ENCODE peak calls at places on chromosomes 4 and X, in nine cellular contexts. X is KG1; D is activated CD8-positive, alpha-beta memory T cell treated with anti-CD3 and anti-CD28 coated beads, Interleukin-2, amount 50 U/mL, for 48 hours; Y is stimulated activated CD4-positive, alpha-beta T cell treated with anti-CD3 and anti-CD28 coated beads, Interleukin-4, amount 100 ng/mL, for 4 hours; V is HEK293T; G is Right ventricle myocardium superior; B is mesenchymal stem cell; J is NCI-H345; T is cardiac fibroblast. Z is an unnamed sample.
A peak's percentile ranks its signal among the peaks of the same experiment; 100 is the strongest.

GRCh38 chr4:14196141-14196540 is 568.6 kb upstream of the BOD1L1 start:
- DNase-seq in Y (no peak), T (peak; percentile 76), V (peak; percentile 7), G (peak; percentile 60), D (no peak), B (peak; percentile 67), X (peak; percentile 14), J (no peak), Z (no peak)

GRCh38 chr4:98688416-98689290 is 30.2 kb upstream of the TSPAN5 start:
- DNase-seq in T (peak; percentile 36), B (peak; percentile 80), Y (no peak), V (no peak), X (no peak), J (no peak), D (no peak), G (no peak), Z (no peak)

GRCh38 chr4:1783011-1783410 is 10.1 kb upstream of the FGFR3 start:
- DNase-seq in T (no peak), D (no peak), V (no peak), B (no peak), X (no peak), Y (no peak), G (no peak), J (no peak), Z (no peak)

GRCh38 chrX:101417981-101418841 is 10.2 kb downstream of the HNRNPH2 start:
- DNase-seq in G (peak; percentile 83), X (no peak), V (peak; percentile 43), B (peak; percentile 55), Y (peak; percentile 39), J (peak; percentile 59), T (peak; percentile 30), D (peak; percentile 74), Z (peak; percentile 66)

GRCh38 chr4:7651461-7651921 is 216.8 kb upstream of the PSAPL1 start:
- DNase-seq in D (no peak), Y (no peak), G (peak; percentile 68), V (no peak), X (no peak), B (peak; percentile 80), T (peak; percentile 34), J (no peak), Z (peak; percentile 8)

GRCh38 chrX:65821721-65822496 is 154.5 kb downstream of the MSN start:
- DNase-seq in G (peak; percentile 43), V (no peak), Y (peak; percentile 40), X (no peak), B (no peak), D (peak; percentile 60), J (no peak), T (no peak), Z (no peak)

GRCh38 chrX:115561605-115562491 is 874 bp downstream of the PLS3 start:
- DNase-seq in T (peak; percentile 64), J (peak; percentile 53), D (peak; percentile 40), X (no peak), G (peak; percentile 56), V (peak; percentile 68), Y (no peak), B (peak; percentile 68), Z (peak; percentile 77)

GRCh38 chr4:48710446-48711209 is 69.5 kb downstream of the FRYL start:
- DNase-seq in G (no peak), V (no peak), X (no peak), T (peak; percentile 32), Y (no peak), D (no peak), J (no peak), B (no peak), Z (no peak)

GRCh38 chr4:119765951-119766350 is 137.3 kb upstream of the PDE5A start:
- DNase-seq in Y (no peak), D (no peak), G (no peak), J (no peak), V (no peak), B (peak; percentile 12), X (no peak), T (no peak), Z (no peak)

GRCh38 chrX:132858018-132858417 is 100.4 kb downstream of the HS6ST2 start:
- DNase-seq in T (peak; percentile 50), J (no peak), V (no peak), Y (no peak), D (no peak), X (no peak), B (peak; percentile 80), G (no peak), Z (no peak)

GRCh38 chrX:101550825-101551767 is 749 bp downstream of the ARMCX1 start:
- DNase-seq in G (peak; percentile 72), X (no peak), B (peak; percentile 66), T (peak; percentile 60), D (no peak), V (no peak), J (no peak), Y (no peak), Z (peak; percentile 1)

GRCh38 chr4:3612275-3612674 is 80.1 kb upstream of the LRPAP1 start:
- DNase-seq in Y (no peak), B (no peak), D (no peak), V (no peak), G (no peak), J (no peak), X (no peak), T (no peak), Z (no peak)

GRCh38 chr4:6371271-6371670 is 101.1 kb downstream of the PPP2R2C start:
- DNase-seq in V (no peak), B (no peak), T (no peak), X (no peak), Y (no peak), G (no peak), J (no peak), D (no peak), Z (no peak)

GRCh38 chrX:47578692-47579091 is 3.5 kb upstream of the TIMP1 start:
- DNase-seq in J (no peak), T (no peak), G (no peak), B (no peak), X (no peak), V (no peak), D (no peak), Y (no peak), Z (no peak)

GRCh38 chr4:8560265-8561047 is 19.7 kb upstream of the GPR78 start:
- DNase-seq in T (no peak), G (no peak), Y (no peak), D (no peak), V (no peak), X (no peak), J (no peak), B (no peak), Z (no peak)

GRCh38 chr4:87409420-87409939 is 12.9 kb upstream of the NUDT9 start:
- DNase-seq in Y (no peak), X (no peak), V (no peak), G (no peak), T (no peak), B (no peak), J (no peak), D (no peak), Z (no peak)

GRCh38 chrX:136810493-136810892 is 29.8 kb upstream of the ARHGEF6 start:
- DNase-seq in V (no peak), G (no peak), D (no peak), X (no peak), J (no peak), Y (no peak), T (no peak), B (no peak), Z (no peak)